ENCODE peak calls at places on chromosome 13, in eight cellular contexts. W, Y, J, A, H, D, C and Z are unnamed samples.
A peak's percentile ranks its signal among the peaks of the same experiment; 100 is the strongest.

GRCh38 chr13:106710267-106710666 is 142.3 kb upstream of the ARGLU1 start:
- DNase-seq in W (no peak), Y (no peak), J (no peak), A (no peak), H (peak; percentile 30), D (no peak), C (no peak), Z (no peak)

GRCh38 chr13:101875717-101876393 is 423.4 kb downstream of the ITGBL1 start:
- DNase-seq in W (no peak), Y (no peak), J (no peak), A (no peak), H (no peak), D (peak; percentile 81), C (no peak), Z (no peak)

GRCh38 chr13:77388944-77389616 is 62.2 kb upstream of the MYCBP2 start:
- DNase-seq in W (no peak), Y (no peak), J (no peak), A (no peak), H (no peak), D (no peak), C (no peak), Z (no peak)

GRCh38 chr13:111480976-111481375 is 160.5 kb downstream of the TEX29 start:
- DNase-seq in W (no peak), Y (no peak), J (no peak), A (no peak), H (no peak), D (no peak), C (no peak), Z (peak; percentile 59)

GRCh38 chr13:52767949-52768516 is 28.4 kb upstream of the CNMD start:
- DNase-seq in W (no peak), Y (no peak), J (no peak), A (no peak), H (no peak), D (no peak), C (no peak), Z (no peak)

GRCh38 chr13:76723551-76724232 is 162.5 kb downstream of the KCTD12 start:
- DNase-seq in W (no peak), Y (peak; percentile 78), J (no peak), A (no peak), H (peak; percentile 40), D (peak; percentile 40), C (peak; percentile 11), Z (no peak)

GRCh38 chr13:112859128-112859816 is 109.7 kb upstream of the MCF2L start:
- DNase-seq in W (no peak), Y (no peak), J (no peak), A (no peak), H (no peak), D (no peak), C (no peak), Z (peak; percentile 66)

GRCh38 chr13:85314686-85315085 is 484.5 kb downstream of the SLITRK6 start:
- DNase-seq in W (no peak), Y (no peak), J (no peak), A (no peak), H (no peak), D (no peak), C (no peak), Z (no peak)

GRCh38 chr13:83666126-83666525 is 216.1 kb downstream of the SLITRK1 start:
- DNase-seq in W (no peak), Y (peak; percentile 21), J (no peak), A (no peak), H (no peak), D (no peak), C (no peak), Z (no peak)

GRCh38 chr13:37010424-37010823 is 9.8 kb downstream of the EXOSC8 start:
- DNase-seq in W (no peak), Y (no peak), J (no peak), A (no peak), H (no peak), D (no peak), C (no peak), Z (no peak)

GRCh38 chr13:37011788-37012187 is 11.2 kb downstream of the EXOSC8 start:
- DNase-seq in W (no peak), Y (no peak), J (no peak), A (no peak), H (no peak), D (no peak), C (no peak), Z (no peak)

GRCh38 chr13:37009692-37010091 is 9.1 kb downstream of the EXOSC8 start:
- DNase-seq in W (no peak), Y (no peak), J (no peak), A (no peak), H (no peak), D (no peak), C (no peak), Z (no peak)

GRCh38 chr13:37011002-37011401 is 10.4 kb downstream of the EXOSC8 start:
- DNase-seq in W (no peak), Y (no peak), J (no peak), A (no peak), H (no peak), D (no peak), C (no peak), Z (no peak)

GRCh38 chr13:37014609-37015008 is 14.0 kb downstream of the EXOSC8 start:
- DNase-seq in W (no peak), Y (peak; percentile 35), J (no peak), A (no peak), H (no peak), D (no peak), C (no peak), Z (no peak)
- H3K36me3 ChIP-seq in W (no peaks in the 10 kb centered on the region), Y (peaks cover 2% of the 10 kb centered on the region), J (peaks cover 58% of the 10 kb centered on the region), A (peaks cover 87% of the 10 kb centered on the region), H (peaks cover 36% of the 10 kb centered on the region), D (peaks cover 7% of the 10 kb centered on the region), C (peaks cover 62% of the 10 kb centered on the region), Z (peaks cover 27% of the 10 kb centered on the region)

DNA sequence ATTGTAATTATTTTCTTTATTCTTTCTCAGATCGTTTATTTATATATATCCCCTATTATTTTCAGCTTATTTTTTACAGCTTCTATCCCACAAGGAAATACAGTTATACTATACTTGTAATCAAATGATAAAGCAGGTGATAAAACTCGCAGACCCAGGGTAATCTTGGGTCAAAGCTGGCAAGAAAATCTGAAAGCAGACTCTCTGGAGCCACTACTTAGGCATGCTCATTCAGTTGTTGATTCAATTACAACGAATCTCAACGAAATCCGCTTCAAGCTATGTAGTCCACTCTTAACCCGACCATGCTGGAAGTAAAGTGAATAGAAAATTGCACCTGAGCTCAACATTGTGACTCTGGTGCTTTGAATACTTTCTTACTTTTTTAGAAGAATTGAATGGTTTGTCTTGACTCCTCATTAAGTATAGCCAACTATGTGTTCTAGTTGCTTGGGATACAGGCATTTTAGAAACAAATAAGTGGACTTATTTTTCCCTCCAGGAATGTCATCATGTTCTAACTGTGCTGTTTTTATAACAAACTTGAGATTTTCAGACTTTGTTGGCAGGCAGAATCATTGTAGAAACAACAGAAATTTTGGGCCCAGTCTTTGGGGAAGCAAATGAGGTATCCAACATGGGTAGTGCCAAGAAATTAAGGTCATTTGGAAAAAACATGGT is 21.4 kb downstream of the ESD start:
- DNase-seq in W (no peak), Y (no peak), J (no peak), A (no peak), H (no peak), D (no peak), C (no peak), Z (no peak)
- H3K36me3 ChIP-seq in W (peaks cover 4% of the 10 kb centered on the region), Y (peaks cover 4% of the 10 kb centered on the region), J (peaks cover 25% of the 10 kb centered on the region), A (peaks cover 52% of the 10 kb centered on the region), H (peaks cover 4% of the 10 kb centered on the region), D (peaks cover 2% of the 10 kb centered on the region), C (peaks cover 27% of the 10 kb centered on the region), Z (peaks cover 60% of the 10 kb centered on the region)

DNA sequence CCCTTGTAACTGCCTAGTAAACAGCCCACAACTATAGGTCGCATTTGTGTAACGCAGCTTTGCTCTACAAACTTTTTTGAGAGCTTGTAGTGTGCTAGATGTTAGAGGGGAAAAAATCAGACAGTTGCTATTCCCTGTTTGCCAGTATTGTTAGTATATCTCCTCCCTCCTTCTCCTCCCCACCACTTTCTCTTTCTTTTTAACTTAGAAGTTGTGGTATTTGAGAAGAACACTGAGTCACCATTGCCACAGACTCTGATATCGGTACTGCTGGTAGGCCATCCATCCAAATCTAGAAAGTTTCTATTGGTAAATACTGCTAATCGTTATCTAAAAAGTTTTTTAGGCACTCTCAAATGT is 661 bp downstream of the POMP start:
- DNase-seq in W (no peak), Y (no peak), J (no peak), A (no peak), H (no peak), D (peak; percentile 59), C (no peak), Z (no peak)
- H3K36me3 ChIP-seq in W (peaks cover 6% of the 10 kb centered on the region), Y (no peaks in the 10 kb centered on the region), J (peaks cover 25% of the 10 kb centered on the region), A (peaks cover 43% of the 10 kb centered on the region), H (peaks cover 15% of the 10 kb centered on the region), D (peaks cover 7% of the 10 kb centered on the region), C (peaks cover 25% of the 10 kb centered on the region), Z (peaks cover 11% of the 10 kb centered on the region)

GRCh38 chr13:68927387-68928026 is 1180.1 kb upstream of the ATXN8OS start:
- DNase-seq in W (no peak), Y (no peak), J (no peak), A (no peak), H (no peak), D (peak; percentile 3), C (peak; percentile 6), Z (no peak)

GRCh38 chr13:68929055-68929454 is 1178.6 kb upstream of the ATXN8OS start:
- DNase-seq in W (no peak), Y (no peak), J (no peak), A (no peak), H (no peak), D (no peak), C (no peak), Z (no peak)

DNA sequence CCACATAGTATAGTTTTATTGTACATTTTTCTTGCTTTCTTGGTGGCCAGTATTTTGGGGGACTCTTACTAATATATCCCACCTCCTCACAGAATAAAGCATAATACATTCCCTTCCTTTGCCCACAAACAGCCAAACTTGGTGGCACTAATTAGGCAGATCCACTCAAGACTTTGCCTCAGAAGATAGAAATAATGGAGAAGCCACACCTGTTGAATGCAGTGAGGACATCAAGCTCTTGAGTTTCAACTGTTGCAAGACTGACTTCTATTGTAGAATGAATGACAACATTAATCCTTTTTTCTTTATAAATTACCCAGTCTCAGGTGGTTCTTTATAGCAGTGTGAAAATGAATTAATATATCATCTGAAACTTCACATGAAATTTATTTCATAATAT is 1183.6 kb upstream of the ATXN8OS start:
- DNase-seq in W (no peak), Y (no peak), J (no peak), A (no peak), H (no peak), D (no peak), C (no peak), Z (no peak)
- H3K36me3 ChIP-seq in W (no peaks in the 10 kb centered on the region), Y (no peaks in the 10 kb centered on the region), J (no peaks in the 10 kb centered on the region), A (no peaks in the 10 kb centered on the region), H (no peaks in the 10 kb centered on the region), D (no peaks in the 10 kb centered on the region), C (no peaks in the 10 kb centered on the region), Z (no peaks in the 10 kb centered on the region)

GRCh38 chr13:56189978-56190377 is 950.7 kb upstream of the PRR20A start:
- DNase-seq in W (no peak), Y (no peak), J (no peak), A (no peak), H (no peak), D (no peak), C (no peak), Z (no peak)

GRCh38 chr13:56189439-56189838 is 951.3 kb upstream of the PRR20A start:
- DNase-seq in W (no peak), Y (no peak), J (no peak), A (no peak), H (no peak), D (no peak), C (no peak), Z (no peak)

GRCh38 chr13:56182598-56182997 is 958.1 kb upstream of the PRR20A start:
- DNase-seq in W (no peak), Y (no peak), J (no peak), A (no peak), H (no peak), D (no peak), C (no peak), Z (no peak)

GRCh38 chr13:56187331-56187730 is 953.4 kb upstream of the PRR20A start:
- DNase-seq in W (no peak), Y (no peak), J (peak; percentile 58), A (no peak), H (no peak), D (no peak), C (no peak), Z (peak; percentile 61)
- H3K36me3 ChIP-seq in W (no peaks in the 10 kb centered on the region), Y (no peaks in the 10 kb centered on the region), J (no peaks in the 10 kb centered on the region), A (no peaks in the 10 kb centered on the region), H (no peaks in the 10 kb centered on the region), D (no peaks in the 10 kb centered on the region), C (no peaks in the 10 kb centered on the region), Z (no peaks in the 10 kb centered on the region)